ENCODE peak calls at places on chromosome 9, in eight cellular contexts. N, Q, T, I, C, X, H and J are unnamed samples.

GRCh38 chr9:85536076-85536475 is 205.7 kb downstream of the AGTPBP1 start:
- DNase-seq in X (peak; percentile 92), H (no peak), Q (no peak), N (no peak), I (no peak), C (no peak), T (peak; percentile 26), J (peak; percentile 58)

GRCh38 chr9:133342083-133342406 is 5.9 kb downstream of the MED22 start:
- DNase-seq in N (peak; percentile 75), I (no peak), Q (no peak), C (no peak), H (no peak), T (no peak), X (no peak), J (no peak)

GRCh38 chr9:89756891-89757537 is 152.2 kb downstream of the GADD45G start:
- DNase-seq in X (no peak), C (no peak), N (no peak), I (no peak), Q (no peak), T (no peak), H (no peak), J (no peak)

GRCh38 chr9:68555416-68555815 is 14.7 kb upstream of the TMEM252 start:
- DNase-seq in I (no peak), X (no peak), H (no peak), N (no peak), C (no peak), Q (no peak), T (no peak), J (no peak)

GRCh38 chr9:89178162-89179120 is at the start of gene SHC3:
- DNase-seq in I (no peak), X (peak; percentile 15), C (no peak), N (peak; percentile 54), H (peak; percentile 16), T (peak; percentile 35), Q (no peak), J (peak; percentile 45)

GRCh38 chr9:107190031-107190935 is 92.8 kb upstream of the RAD23B start:
- DNase-seq in N (no peak), T (peak; percentile 36), X (peak; percentile 45), H (no peak), Q (peak; percentile 2), I (no peak), C (no peak), J (peak; percentile 10)

GRCh38 chr9:22136446-22137140 is 127.5 kb upstream of the CDKN2B start:
- DNase-seq in H (no peak), I (no peak), Q (no peak), X (peak; percentile 95), T (peak; percentile 17), N (no peak), C (no peak), J (peak; percentile 60)

GRCh38 chr9:112050544-112051475 is 124.3 kb downstream of the SUSD1 start:
- DNase-seq in X (peak; percentile 99), Q (no peak), I (no peak), N (no peak), T (peak; percentile 97), H (no peak), C (no peak), J (peak; percentile 93)

GRCh38 chr9:98045234-98046160 is 11.0 kb upstream of the NANS start:
- DNase-seq in H (no peak), C (peak; percentile 27), X (no peak), Q (no peak), I (no peak), N (no peak), T (no peak), J (no peak)

GRCh38 chr9:16179566-16179965 is 626.7 kb downstream of the CCDC171 start:
- DNase-seq in C (no peak), N (no peak), T (no peak), X (no peak), Q (no peak), I (no peak), H (no peak), J (no peak)

GRCh38 chr9:120998111-120998510 is 52.0 kb downstream of the C5 start:
- DNase-seq in N (no peak), T (no peak), I (no peak), X (no peak), H (no peak), Q (no peak), C (no peak), J (no peak)

GRCh38 chr9:114284316-114285060 is 38.4 kb upstream of the ORM1 start:
- DNase-seq in H (no peak), I (no peak), N (peak; percentile 7), C (no peak), Q (no peak), X (no peak), T (no peak), J (no peak)

GRCh38 chr9:84271887-84272556 is 68.5 kb downstream of the SLC28A3 start:
- DNase-seq in T (no peak), Q (no peak), N (no peak), C (no peak), X (peak; percentile 5), H (peak; percentile 9), I (no peak), J (peak; percentile 45)

GRCh38 chr9:91426123-91426745 is 2.6 kb upstream of the NFIL3 start:
- DNase-seq in X (peak; percentile 54), I (no peak), N (no peak), H (no peak), T (peak; percentile 64), C (peak; percentile 71), Q (peak; percentile 33), J (peak; percentile 69)

GRCh38 chr9:133992780-133993634 is 883 bp upstream of the VAV2 start:
- DNase-seq in I (peak; percentile 77), H (peak; percentile 59), T (peak; percentile 80), C (peak; percentile 62), X (peak; percentile 93), N (peak; percentile 66), Q (peak; percentile 74), J (peak; percentile 92)

GRCh38 chr9:68426755-68427154 is 70.3 kb downstream of the PGM5 start:
- DNase-seq in N (no peak), Q (no peak), X (no peak), T (no peak), H (no peak), C (no peak), I (no peak), J (no peak)

GRCh38 chr9:137435980-137436760 is 5.0 kb downstream of the ENTPD8 start:
- DNase-seq in T (peak; percentile 91), N (peak; percentile 11), X (peak; percentile 69), I (peak; percentile 74), C (peak; percentile 90), Q (no peak), H (no peak), J (peak; percentile 20)

GRCh38 chr9:95773061-95773433 is 102.4 kb upstream of the ERCC6L2 start:
- DNase-seq in T (no peak), N (no peak), H (no peak), C (no peak), X (peak; percentile 94), Q (no peak), I (no peak), J (peak; percentile 71)

GRCh38 chr9:109996936-109997580 is 210.9 kb downstream of the C9orf152 start:
- DNase-seq in Q (no peak), H (no peak), X (no peak), T (no peak), C (no peak), I (no peak), N (no peak), J (no peak)

GRCh38 chr9:122394265-122395242 is 23.7 kb downstream of the PTGS1 start:
- DNase-seq in C (no peak), I (no peak), X (peak; percentile 94), H (no peak), Q (no peak), T (peak; percentile 25), N (no peak), J (peak; percentile 81)

GRCh38 chr9:10112070-10112469 is 500.7 kb downstream of the PTPRD start:
- DNase-seq in T (no peak), C (no peak), Q (no peak), X (no peak), I (no peak), H (no peak), N (no peak), J (no peak)